ENCODE peak calls at places on chromosomes 11 and 22, in seven cellular contexts. A is activated T-helper 1 cell treated with anti-CD3 and anti-CD28 coated beads, Interleukin-2, amount 50 U/mL, for 16 hours; O is aorta; F is GM23338; V is stimulated activated CD4-positive, alpha-beta T cell treated with anti-CD3 and anti-CD28 coated beads, Interleukin-4, amount 100 ng/mL, for 48 hours; C is activated CD4-positive, alpha-beta T cell treated with anti-CD3 and anti-CD28 coated beads, Interleukin-2, amount 50 U/mL, for 1 hour; Y is H4. S is an unnamed sample.

GRCh38 chr22:46273432-46274148 is 5.8 kb downstream of the TTC38 start:
- DNase-seq in A (no peak), O (no peak), F (no peak), V (no peak), C (no peak), Y (no peak), S (no peak)

GRCh38 chr22:49006207-49007012 is 821.3 kb downstream of the BRD1 start:
- DNase-seq in A (no peak), O (no peak), F (no peak), V (no peak), C (no peak), Y (no peak), S (no peak)

GRCh38 chr11:115238802-115239201 is 265.4 kb downstream of the CADM1 start:
- DNase-seq in A (no peak), O (no peak), F (peak), V (no peak), C (no peak), Y (no peak), S (no peak)

GRCh38 chr11:27367881-27368280 is 4.9 kb upstream of the CCDC34 start:
- DNase-seq in A (no peak), O (no peak), F (no peak), V (no peak), C (no peak), Y (no peak), S (no peak)

GRCh38 chr11:81579339-81579738 is 1154.3 kb downstream of the FAM181B start:
- DNase-seq in A (no peak), O (no peak), F (no peak), V (no peak), C (no peak), Y (no peak), S (no peak)

GRCh38 chr11:117884994-117885393 is 8.5 kb upstream of the FXYD6 start:
- DNase-seq in A (no peak), O (no peak), F (no peak), V (no peak), C (no peak), Y (no peak), S (no peak)

GRCh38 chr11:69076129-69076791 is 27.5 kb downstream of the TPCN2 start:
- DNase-seq in A (no peak), O (no peak), F (no peak), V (no peak), C (no peak), Y (peak), S (no peak)

GRCh38 chr11:41431784-41432183 is 27.7 kb downstream of the LRRC4C start:
- DNase-seq in A (no peak), O (no peak), F (peak), V (no peak), C (no peak), Y (peak), S (no peak)

GRCh38 chr22:33329398-33329797 is 271.2 kb upstream of the SYN3 start:
- DNase-seq in A (no peak), O (no peak), F (no peak), V (no peak), C (no peak), Y (no peak), S (no peak)

GRCh38 chr11:12285106-12285505 is 92.3 kb upstream of the PARVA start:
- DNase-seq in A (no peak), O (no peak), F (no peak), V (no peak), C (no peak), Y (peak), S (no peak)

GRCh38 chr11:114219559-114220349 is 76.4 kb upstream of the NNMT start:
- DNase-seq in A (no peak), O (no peak), F (no peak), V (no peak), C (no peak), Y (no peak), S (no peak)

GRCh38 chr22:22855617-22856308 is 31.9 kb upstream of the IGLL5 start:
- DNase-seq in A (no peak), O (no peak), F (peak), V (peak), C (peak), Y (no peak), S (peak)

GRCh38 chr11:72722050-72722748 is 30.0 kb downstream of the ARAP1 start:
- DNase-seq in A (peak), O (peak), F (peak), V (peak), C (peak), Y (peak), S (peak)

GRCh38 chr11:128757235-128757711 is 63.4 kb downstream of the FLI1 start:
- DNase-seq in A (peak), O (peak), F (peak), V (no peak), C (peak), Y (peak), S (peak)

GRCh38 chr11:57566564-57567209 is 785 bp downstream of the UBE2L6 start:
- DNase-seq in A (no peak), O (no peak), F (no peak), V (no peak), C (no peak), Y (no peak), S (no peak)

GRCh38 chr11:47269829-47270305 is at the start of gene MADD:
- DNase-seq in A (peak), O (peak), F (peak), V (peak), C (peak), Y (peak), S (peak)